ENCODE peak calls at places on chromosomes 13 and 19, in five cellular contexts. E is C1 segment of cervical spinal cord; T is effector memory CD4-positive, alpha-beta T cell; O is fibroblast of lung; W is naive thymus-derived CD4-positive, alpha-beta T cell. A is an unnamed sample.

GRCh38 chr13:73514208-73514607 is 455.4 kb downstream of the KLF5 start:
- DNase-seq in T (no peak), E (no peak), W (no peak), O (no peak), A (no peak)

GRCh38 chr13:66835040-66835628 is 395.0 kb downstream of the PCDH9 start:
- DNase-seq in T (no peak), E (peak), O (peak), W (no peak), A (no peak)

GRCh38 chr13:30453727-30454126 is 12.0 kb downstream of the HMGB1 start:
- DNase-seq in E (no peak), W (no peak), T (no peak), O (no peak), A (no peak)

GRCh38 chr13:82962422-82962821 is 919.9 kb downstream of the SLITRK1 start:
- DNase-seq in T (no peak), E (no peak), O (peak), W (no peak), A (no peak)

GRCh38 chr19:56153507-56153906 is 12.4 kb downstream of the ZNF444 start:
- DNase-seq in T (no peak), O (no peak), E (no peak), W (no peak), A (no peak)

GRCh38 chr13:76884167-76884566 is 2.0 kb downstream of the KCTD12 start:
- DNase-seq in T (no peak), E (no peak), O (peak), W (peak), A (peak)

GRCh38 chr19:48841571-48841970 is 5.3 kb upstream of the HSD17B14 start:
- DNase-seq in T (no peak), W (no peak), O (no peak), E (no peak), A (no peak)

GRCh38 chr19:15402411-15403150 is 16.2 kb downstream of the AKAP8L start:
- DNase-seq in O (no peak), E (no peak), T (no peak), W (no peak), A (no peak)

GRCh38 chr19:10473192-10473591 is 30.0 kb downstream of the KEAP1 start:
- DNase-seq in E (no peak), T (no peak), W (no peak), O (no peak), A (no peak)